ENCODE peak calls at places on chromosomes 5 and 9, in eight cellular contexts. U, E, L, W, Q, I, S and H are unnamed samples.
A peak's percentile ranks its signal among the peaks of the same experiment; 100 is the strongest.

GRCh38 chr5:160506006-160507004 is 84.7 kb downstream of the PTTG1 start:
- DNase-seq in U (peak; percentile 35), L (peak; percentile 26), W (no peak), E (peak; percentile 27), I (no peak), Q (peak; percentile 56), S (no peak), H (peak; percentile 20)

GRCh38 chr9:98327249-98327561 is 71.8 kb upstream of the TBC1D2 start:
- DNase-seq in L (no peak), W (no peak), U (no peak), S (no peak), Q (no peak), E (no peak), I (no peak), H (no peak)

GRCh38 chr9:108053555-108054061 is 564.0 kb upstream of the KLF4 start:
- DNase-seq in Q (peak; percentile 81), I (peak; percentile 89), E (no peak), U (no peak), W (no peak), L (peak; percentile 50), S (peak; percentile 88), H (peak; percentile 74)

GRCh38 chr9:111632051-111632450 is 917 bp downstream of the DNAJC25 start:
- DNase-seq in E (no peak), S (no peak), L (no peak), Q (no peak), U (no peak), I (no peak), W (no peak), H (no peak)

GRCh38 chr9:106962615-106963363 is 99.8 kb downstream of the ZNF462 start:
- DNase-seq in E (no peak), L (no peak), Q (peak; percentile 41), U (no peak), S (no peak), I (no peak), W (no peak), H (no peak)

GRCh38 chr9:88710449-88710848 is 175.5 kb downstream of the NXNL2 start:
- DNase-seq in S (no peak), E (no peak), I (no peak), Q (no peak), U (no peak), L (no peak), W (no peak), H (no peak)

GRCh38 chr9:6149315-6149714 is 66.3 kb upstream of the IL33 start:
- DNase-seq in I (no peak), L (peak; percentile 25), W (no peak), E (no peak), Q (peak; percentile 26), U (no peak), S (no peak), H (no peak)

GRCh38 chr9:97903168-97903567 is 19.1 kb downstream of the TRMO start:
- DNase-seq in L (no peak), U (no peak), W (no peak), I (no peak), Q (no peak), S (no peak), E (no peak), H (no peak)

GRCh38 chr5:105687493-105687892 is 1983.2 kb downstream of the EFNA5 start:
- DNase-seq in Q (no peak), U (no peak), W (no peak), E (no peak), S (no peak), L (no peak), I (no peak), H (no peak)

GRCh38 chr5:68711311-68712200 is 382.3 kb upstream of the SLC30A5 start:
- DNase-seq in L (no peak), E (no peak), S (no peak), W (no peak), U (no peak), I (no peak), Q (no peak), H (peak; percentile 40)

GRCh38 chr9:7011395-7012067 is 253.8 kb downstream of the KDM4C start:
- DNase-seq in L (no peak), Q (no peak), E (no peak), S (no peak), I (no peak), W (no peak), U (no peak), H (no peak)

GRCh38 chr5:131198625-131199024 is 27.9 kb downstream of the LYRM7 start:
- DNase-seq in S (no peak), I (no peak), W (no peak), Q (no peak), L (no peak), E (no peak), U (no peak), H (no peak)

GRCh38 chr5:74409737-74410136 is 230.8 kb downstream of the ENC1 start:
- DNase-seq in W (no peak), U (no peak), I (no peak), S (no peak), L (no peak), Q (no peak), E (no peak), H (no peak)

GRCh38 chr5:155079698-155080097 is 66.1 kb downstream of the KIF4B start:
- DNase-seq in E (no peak), I (no peak), L (no peak), U (no peak), W (no peak), Q (no peak), S (no peak), H (no peak)

GRCh38 chr9:107639426-107639825 is 149.9 kb upstream of the KLF4 start:
- DNase-seq in S (no peak), W (no peak), L (no peak), E (no peak), U (no peak), Q (no peak), I (no peak), H (no peak)

GRCh38 chr5:157006262-157006661 is 43.2 kb upstream of the TIMD4 start:
- DNase-seq in E (no peak), S (no peak), Q (no peak), I (no peak), L (no peak), U (no peak), W (no peak), H (no peak)

GRCh38 chr9:33273972-33274328 is 9.1 kb downstream of the CHMP5 start:
- DNase-seq in Q (no peak), E (no peak), S (no peak), W (no peak), L (no peak), I (no peak), U (no peak), H (no peak)

GRCh38 chr5:75656311-75657003 is 45.2 kb downstream of the ANKDD1B start:
- DNase-seq in L (no peak), Q (no peak), W (no peak), S (peak; percentile 78), I (no peak), E (no peak), U (no peak), H (no peak)

GRCh38 chr5:127281609-127282008 is 9.0 kb upstream of the MEGF10 start:
- DNase-seq in U (no peak), S (no peak), E (no peak), L (no peak), Q (no peak), W (no peak), I (no peak), H (no peak)

GRCh38 chr5:3032513-3032912 is 281.0 kb upstream of the IRX2 start:
- DNase-seq in Q (no peak), W (no peak), S (no peak), L (no peak), I (no peak), E (no peak), U (no peak), H (no peak)

GRCh38 chr9:17003576-17004240 is 131.1 kb upstream of the CNTLN start:
- DNase-seq in W (no peak), U (no peak), L (no peak), I (no peak), E (no peak), Q (no peak), S (no peak), H (no peak)

GRCh38 chr9:557601-558201 is 283.8 kb upstream of the DMRT1 start:
- DNase-seq in U (no peak), E (no peak), S (no peak), L (no peak), W (no peak), I (no peak), Q (no peak), H (no peak)

GRCh38 chr5:41625571-41625970 is 115.2 kb upstream of the PLCXD3 start:
- DNase-seq in L (no peak), W (no peak), Q (no peak), U (no peak), S (no peak), I (no peak), E (no peak), H (no peak)

GRCh38 chr5:76999451-76999850 is 30.8 kb upstream of the AGGF1 start:
- DNase-seq in Q (no peak), U (no peak), L (no peak), W (no peak), S (no peak), I (no peak), E (no peak), H (no peak)

GRCh38 chr5:9288234-9288633 is 257.6 kb downstream of the SEMA5A start:
- DNase-seq in I (no peak), U (no peak), W (no peak), L (no peak), E (no peak), Q (peak; percentile 26), S (peak; percentile 73), H (no peak)

GRCh38 chr9:128992995-128993394 is 35.1 kb downstream of the SH3GLB2 start:
- DNase-seq in S (peak; percentile 52), L (no peak), U (no peak), I (no peak), Q (no peak), W (no peak), E (no peak), H (peak; percentile 17)